ENCODE peak calls at places on chromosomes 5 and 9, in four cellular contexts. I is cardiac muscle cell; P is CD8-positive, alpha-beta memory T cell; S is Peyer's patch. V is an unnamed sample.

GRCh38 chr5:167413503-167413902 is 877.9 kb upstream of the WWC1 start:
- DNase-seq in S (no peak), I (no peak), P (no peak), V (no peak)

GRCh38 chr5:10463566-10463965 is 21.9 kb downstream of the ROPN1L start:
- DNase-seq in I (no peak), S (no peak), P (no peak), V (no peak)

GRCh38 chr5:153780876-153781275 is 257.8 kb downstream of the FAM114A2 start:
- DNase-seq in I (no peak), S (no peak), P (no peak), V (no peak)

GRCh38 chr5:12141496-12141895 is 237.2 kb upstream of the CTNND2 start:
- DNase-seq in I (no peak), S (no peak), P (no peak), V (no peak)

GRCh38 chr5:78956901-78957300 is 28.2 kb downstream of the ARSB start:
- DNase-seq in S (no peak), I (no peak), P (no peak), V (no peak)

GRCh38 chr9:87198716-87199115 is 251.4 kb upstream of the GAS1 start:
- DNase-seq in I (no peak), S (no peak), P (no peak), V (no peak)

GRCh38 chr9:135821116-135821515 is 86.2 kb downstream of the CAMSAP1 start:
- DNase-seq in I (no peak), S (peak; percentile 34), P (no peak), V (no peak)

GRCh38 chr9:104557179-104557634 is 11.8 kb upstream of the OR13C8 start:
- DNase-seq in P (no peak), S (no peak), I (no peak), V (no peak)

GRCh38 chr5:135979510-135979909 is 24.7 kb upstream of the LECT2 start:
- DNase-seq in I (no peak), P (no peak), S (no peak), V (no peak)

GRCh38 chr5:80103375-80103774 is 68.2 kb downstream of the THBS4 start:
- DNase-seq in I (no peak), P (no peak), S (no peak), V (no peak)

GRCh38 chr5:114339108-114339507 is 22.8 kb upstream of the KCNN2 start:
- DNase-seq in P (no peak), I (no peak), S (no peak), V (no peak)

GRCh38 chr9:125854553-125855275 is 107.5 kb downstream of the PBX3 start:
- DNase-seq in I (no peak), P (no peak), S (no peak), V (no peak)

GRCh38 chr5:150069619-150070276 is 16.6 kb downstream of the CSF1R start:
- DNase-seq in P (no peak), S (no peak), I (no peak), V (no peak)

GRCh38 chr9:134065720-134066419 is 2.0 kb downstream of the BRD3 start:
- DNase-seq in P (peak; percentile 38), I (no peak), S (peak; percentile 79), V (no peak)

GRCh38 chr9:18492612-18493011 is 18.7 kb downstream of the ADAMTSL1 start:
- DNase-seq in I (no peak), P (no peak), S (no peak), V (no peak)

GRCh38 chr9:110126986-110127864 is 80.7 kb downstream of the C9orf152 start:
- DNase-seq in S (peak; percentile 60), I (peak; percentile 83), P (no peak), V (no peak)

GRCh38 chr9:35629597-35629996 is 11.4 kb upstream of the CD72 start:
- DNase-seq in I (no peak), P (no peak), S (peak; percentile 21), V (no peak)

GRCh38 chr9:94881023-94881422 is 154.5 kb downstream of the AOPEP start:
- DNase-seq in I (no peak), P (no peak), S (no peak), V (no peak)

GRCh38 chr9:81317939-81318338 is 371.4 kb downstream of the TLE1 start:
- DNase-seq in P (no peak), I (no peak), S (no peak), V (no peak)

GRCh38 chr5:79890871-79891249 is 100.2 kb downstream of the MTX3 start:
- DNase-seq in P (no peak), S (no peak), I (no peak), V (no peak)

GRCh38 chr9:29750062-29750461 is 2176.8 kb upstream of the C9orf72 start:
- DNase-seq in S (no peak), I (no peak), P (no peak), V (no peak)

GRCh38 chr5:14370386-14370785 is 211.2 kb upstream of the OTULINL start:
- DNase-seq in P (no peak), S (no peak), I (no peak), V (no peak)

GRCh38 chr5:153711755-153712154 is 221.3 kb downstream of the GRIA1 start:
- DNase-seq in P (no peak), I (no peak), S (no peak), V (no peak)

GRCh38 chr9:134751630-134752029 is 110.0 kb downstream of the COL5A1 start:
- DNase-seq in I (no peak), P (no peak), S (no peak), V (no peak)

GRCh38 chr5:173984218-173984617 is 4.8 kb upstream of the C5orf47 start:
- DNase-seq in P (no peak), S (no peak), I (peak; percentile 58), V (no peak)

GRCh38 chr5:59174248-59174844 is 591.5 kb downstream of the RAB3C start:
- DNase-seq in P (peak; percentile 59), S (peak; percentile 69), I (peak; percentile 70), V (no peak)

GRCh38 chr5:40679071-40679997 is at the start of gene PTGER4:
- DNase-seq in S (peak; percentile 97), P (peak; percentile 89), I (peak; percentile 91), V (peak; percentile 62)

GRCh38 chr5:40679998-40680681 is 425 bp downstream of the PTGER4 start:
- DNase-seq in P (no peak), I (no peak), S (peak; percentile 66), V (no peak)

GRCh38 chr5:40682431-40683017 is 2.8 kb downstream of the PTGER4 start:
- DNase-seq in I (no peak), S (no peak), P (no peak), V (no peak)

GRCh38 chr5:40681351-40682311 is 1.9 kb downstream of the PTGER4 start:
- DNase-seq in I (peak; percentile 18), P (peak; percentile 53), S (peak; percentile 70), V (no peak)

GRCh38 chr5:40680741-40681350 is 1.1 kb downstream of the PTGER4 start:
- DNase-seq in P (peak; percentile 63), S (peak; percentile 78), I (no peak), V (no peak)
- H3K27ac ChIP-seq in P (peak overlapping the region; percentile 77), S (peak overlapping the region; percentile 93), I (no peak overlapping the region), V (no peak overlapping the region)

GRCh38 chr5:71937906-71938698 is 169.2 kb upstream of the MAP1B start:
- DNase-seq in S (no peak), I (no peak), P (no peak), V (peak; percentile 36)
- H3K27ac ChIP-seq in S (peak overlapping the region; percentile 14), I (no peak overlapping the region), P (no peak overlapping the region), V (peak overlapping the region; percentile 81)

GRCh38 chr5:176912115-176912514 is 13.0 kb upstream of the HK3 start:
- DNase-seq in P (no peak), I (no peak), S (no peak), V (no peak)
- H3K27ac ChIP-seq in P (no peak overlapping the region), I (no peak overlapping the region), S (no peak overlapping the region), V (no peak overlapping the region)

GRCh38 chr9:99269429-99269828 is 47.3 kb downstream of the SEC61B start:
- DNase-seq in S (no peak), P (no peak), I (no peak), V (no peak)
- H3K27ac ChIP-seq in S (no peak overlapping the region), P (no peak overlapping the region), I (no peak overlapping the region), V (no peak overlapping the region)